ENCODE peak calls at places on chromosome 7, in six cellular contexts. G is hepatocyte, H is cardiac fibroblast, E is suprapubic skin, A is fibroblast of mammary gland, J is thyroid gland. F is an unnamed sample.

GRCh38 chr7:150340024-150340749 is 1.2 kb downstream of the RARRES2 start:
- DNase-seq in G (peak), H (peak), E (no peak), A (peak), J (peak), F (peak)

GRCh38 chr7:74412603-74413002 is 41.1 kb upstream of the GTF2IRD1 start:
- DNase-seq in G (no peak), H (peak), E (no peak), A (peak), J (no peak), F (peak)

GRCh38 chr7:49878627-49879026 is 105.2 kb downstream of the VWC2 start:
- DNase-seq in G (no peak), H (no peak), E (no peak), A (no peak), J (no peak), F (no peak)

GRCh38 chr7:84674236-84674913 is 479.8 kb upstream of the SEMA3A start:
- DNase-seq in G (no peak), H (peak), E (no peak), A (peak), J (no peak), F (no peak)

GRCh38 chr7:30226593-30227268 is 57.7 kb upstream of the ZNRF2 start:
- DNase-seq in G (peak), H (no peak), E (no peak), A (no peak), J (peak), F (no peak)

GRCh38 chr7:74464931-74465906 is 11.5 kb downstream of the GTF2IRD1 start:
- DNase-seq in G (no peak), H (no peak), E (no peak), A (no peak), J (peak), F (no peak)

GRCh38 chr7:149109969-149110368 is 16.2 kb downstream of the ZNF425 start:
- DNase-seq in G (no peak), H (no peak), E (no peak), A (no peak), J (no peak), F (no peak)

GRCh38 chr7:128165927-128166420 is 75.1 kb upstream of the LEP start:
- DNase-seq in G (no peak), H (no peak), E (no peak), A (no peak), J (no peak), F (no peak)

GRCh38 chr7:123747620-123748141 is 1.1 kb downstream of the WASL start:
- DNase-seq in G (peak), H (peak), E (peak), A (peak), J (peak), F (peak)

GRCh38 chr7:80500325-80500724 is 11.5 kb downstream of the GNAT3 start:
- DNase-seq in G (no peak), H (no peak), E (no peak), A (no peak), J (no peak), F (no peak)

GRCh38 chr7:105664816-105665525 is 83.7 kb upstream of the EFCAB10 start:
- DNase-seq in G (peak), H (no peak), E (no peak), A (no peak), J (no peak), F (peak)

GRCh38 chr7:26428571-26428970 is 136.9 kb downstream of the SNX10 start:
- DNase-seq in G (no peak), H (no peak), E (no peak), A (no peak), J (no peak), F (no peak)

GRCh38 chr7:134844200-134844599 is 64.8 kb downstream of the CALD1 start:
- DNase-seq in G (no peak), H (no peak), E (no peak), A (no peak), J (no peak), F (no peak)

GRCh38 chr7:90611115-90611514 is 15.0 kb downstream of the CDK14 start:
- DNase-seq in G (no peak), H (no peak), E (no peak), A (peak), J (no peak), F (no peak)

GRCh38 chr7:92446869-92447238 is 428 bp upstream of the GATAD1 start:
- DNase-seq in G (no peak), H (no peak), E (no peak), A (no peak), J (no peak), F (no peak)

GRCh38 chr7:36937754-36938551 is 213.7 kb upstream of the AOAH start:
- DNase-seq in G (no peak), H (no peak), E (no peak), A (no peak), J (no peak), F (no peak)

GRCh38 chr7:117807688-117808087 is 65.6 kb downstream of the CTTNBP2 start:
- DNase-seq in G (no peak), H (no peak), E (no peak), A (no peak), J (peak), F (no peak)

GRCh38 chr7:104971290-104972071 is 42.5 kb upstream of the KMT2E start:
- DNase-seq in G (peak), H (peak), E (no peak), A (peak), J (no peak), F (peak)

GRCh38 chr7:77327932-77328628 is 88.1 kb downstream of the GSAP start:
- DNase-seq in G (no peak), H (peak), E (no peak), A (no peak), J (peak), F (no peak)

GRCh38 chr7:16423761-16424160 is 2.4 kb upstream of the CRPPA start:
- DNase-seq in G (no peak), H (no peak), E (no peak), A (no peak), J (no peak), F (no peak)

GRCh38 chr7:2498708-2499107 is 20.9 kb upstream of the LFNG start:
- DNase-seq in G (no peak), H (no peak), E (no peak), A (no peak), J (no peak), F (no peak)

GRCh38 chr7:125857606-125858005 is 928.0 kb upstream of the POT1 start:
- DNase-seq in G (no peak), H (no peak), E (no peak), A (peak), J (no peak), F (no peak)

GRCh38 chr7:68265258-68265657 is 1268.6 kb downstream of the TYW1 start:
- DNase-seq in G (no peak), H (no peak), E (no peak), A (no peak), J (no peak), F (no peak)

GRCh38 chr7:88758355-88759215 is 915 bp upstream of the ZNF804B start:
- DNase-seq in G (peak), H (peak), E (no peak), A (peak), J (peak), F (peak)

GRCh38 chr7:52273685-52274610 is 761.5 kb upstream of the POM121L12 start:
- DNase-seq in G (no peak), H (no peak), E (no peak), A (no peak), J (peak), F (peak)

GRCh38 chr7:116138202-116138801 is 72.0 kb upstream of the TES start:
- DNase-seq in G (peak), H (peak), E (no peak), A (peak), J (no peak), F (peak)

GRCh38 chr7:44590910-44591309 is 8.9 kb upstream of the TMED4 start:
- DNase-seq in G (no peak), H (no peak), E (no peak), A (peak), J (no peak), F (no peak)

GRCh38 chr7:44583145-44583544 is 1.1 kb upstream of the TMED4 start:
- DNase-seq in G (no peak), H (no peak), E (no peak), A (no peak), J (no peak), F (no peak)

DNA sequence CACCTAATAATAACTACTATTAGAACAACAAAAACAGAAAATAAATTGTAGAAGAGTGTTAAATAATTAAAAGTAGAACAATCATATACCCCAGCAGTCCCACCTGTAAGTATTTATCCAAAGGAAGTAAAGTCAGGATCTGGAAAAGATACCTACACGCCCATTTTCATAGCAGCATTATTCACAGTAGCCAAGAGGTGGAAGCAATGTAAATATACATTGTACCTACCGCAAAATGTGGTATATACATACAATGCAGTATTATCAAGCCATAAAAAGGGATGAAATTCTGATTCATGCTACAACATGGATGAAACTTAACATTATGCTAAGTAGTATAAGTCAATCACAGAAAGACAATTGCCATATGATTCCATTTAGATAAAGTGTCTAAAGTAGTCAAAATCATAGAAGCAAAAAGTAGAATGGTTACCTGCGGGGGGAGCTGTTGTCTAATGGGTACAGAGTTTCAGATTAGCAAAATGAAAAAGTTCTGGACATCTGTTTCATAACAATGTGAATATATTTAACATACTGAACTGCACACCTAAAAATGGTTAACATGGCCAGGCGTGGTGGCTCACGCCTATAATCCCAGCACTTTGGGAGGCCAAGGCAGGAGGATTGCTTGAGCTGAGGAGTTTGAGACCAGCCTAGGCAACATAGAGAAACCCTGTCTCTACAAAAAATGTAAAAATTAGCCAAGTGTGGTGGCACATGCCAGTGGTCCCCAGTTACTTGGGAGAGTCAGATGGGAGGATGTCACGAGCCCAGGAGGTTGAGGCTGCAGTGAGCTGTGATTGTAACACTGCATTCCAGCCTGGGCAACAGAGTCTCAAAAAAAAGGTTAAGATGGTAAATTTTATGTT is 6.0 kb upstream of the TMED4 start:
- DNase-seq in G (peak), H (peak), E (no peak), A (peak), J (peak), F (peak)
- TF ChIP-seq CTCF in G (peak), H (peak), E (peak), A (peak), J (peak), F (peak)

DNA sequence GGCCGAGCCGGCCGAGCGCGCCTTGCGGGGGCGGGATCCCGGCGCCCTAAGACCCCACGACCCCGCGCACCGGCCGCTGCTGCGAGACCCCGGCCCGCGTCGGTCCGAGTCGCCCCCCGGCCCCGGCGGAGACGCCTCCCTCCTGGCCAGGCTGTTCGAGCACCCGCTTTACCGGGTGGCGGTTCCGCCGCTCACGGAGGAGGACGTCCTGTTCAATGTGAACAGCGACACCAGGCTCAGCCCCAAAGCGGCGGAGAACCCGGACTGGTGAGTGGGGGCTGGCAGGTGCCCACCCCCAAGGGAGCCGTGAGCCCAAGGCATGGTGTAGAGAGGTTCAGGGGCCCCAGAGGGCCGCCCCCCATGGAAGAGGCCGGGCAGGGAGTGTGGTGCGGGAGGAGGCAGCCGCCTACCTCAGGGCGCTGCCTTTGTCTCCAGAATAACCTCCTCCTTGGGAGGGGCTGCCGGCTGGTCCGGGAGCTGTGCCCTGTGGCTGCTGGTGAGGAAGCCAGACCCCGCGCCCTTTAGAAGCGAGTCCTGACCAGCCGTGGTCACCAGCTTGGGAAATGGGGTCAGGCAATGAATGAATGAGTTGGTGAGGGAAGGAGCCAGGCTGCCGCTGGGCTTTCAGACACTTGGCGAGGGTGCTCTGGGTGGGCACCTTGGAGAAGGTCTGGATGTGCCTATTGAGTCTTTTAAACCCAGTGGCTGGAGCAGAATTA is 1.3 kb downstream of the FAM20C start:
- DNase-seq in G (peak), H (no peak), E (no peak), A (no peak), J (no peak), F (no peak)
- TF ChIP-seq CTCF in G (no peak), H (no peak), E (no peak), A (no peak), J (no peak), F (no peak)

GRCh38 chr7:142300689-142301088 is 42.8 kb upstream of the PRSS58 start:
- DNase-seq in G (no peak), H (no peak), E (no peak), A (peak), J (no peak), F (no peak)

GRCh38 chr7:142301299-142301698 is 43.4 kb upstream of the PRSS58 start:
- DNase-seq in G (no peak), H (no peak), E (no peak), A (peak), J (no peak), F (no peak)

GRCh38 chr7:142298631-142299030 is 40.8 kb upstream of the PRSS58 start:
- DNase-seq in G (no peak), H (no peak), E (no peak), A (no peak), J (no peak), F (no peak)

GRCh38 chr7:142299226-142299625 is 41.4 kb upstream of the PRSS58 start:
- DNase-seq in G (no peak), H (no peak), E (no peak), A (no peak), J (no peak), F (no peak)

DNA sequence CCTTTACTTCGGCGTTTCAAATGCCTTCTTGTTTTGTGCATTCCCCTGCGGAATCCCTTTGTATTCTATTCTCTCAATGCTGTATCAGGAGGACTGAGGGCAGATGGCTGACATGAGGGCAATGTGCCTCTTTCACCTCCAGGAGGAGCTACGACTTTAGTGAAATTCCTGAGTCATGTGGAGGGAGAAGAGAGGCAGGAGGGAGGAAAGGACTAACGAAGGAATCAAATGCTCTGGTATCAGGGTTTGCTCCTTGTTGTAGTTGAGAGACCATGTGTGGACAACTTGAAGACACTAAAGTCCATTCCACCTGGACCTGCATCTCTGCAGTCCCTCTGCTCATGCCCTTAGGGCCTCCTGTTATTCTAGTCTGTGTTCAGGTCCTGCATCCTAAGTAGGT is 40.2 kb upstream of the PRSS58 start:
- DNase-seq in G (peak), H (no peak), E (no peak), A (peak), J (no peak), F (no peak)
- TF ChIP-seq CTCF in G (no peak), H (peak), E (no peak), A (peak), J (no peak), F (no peak)

DNA sequence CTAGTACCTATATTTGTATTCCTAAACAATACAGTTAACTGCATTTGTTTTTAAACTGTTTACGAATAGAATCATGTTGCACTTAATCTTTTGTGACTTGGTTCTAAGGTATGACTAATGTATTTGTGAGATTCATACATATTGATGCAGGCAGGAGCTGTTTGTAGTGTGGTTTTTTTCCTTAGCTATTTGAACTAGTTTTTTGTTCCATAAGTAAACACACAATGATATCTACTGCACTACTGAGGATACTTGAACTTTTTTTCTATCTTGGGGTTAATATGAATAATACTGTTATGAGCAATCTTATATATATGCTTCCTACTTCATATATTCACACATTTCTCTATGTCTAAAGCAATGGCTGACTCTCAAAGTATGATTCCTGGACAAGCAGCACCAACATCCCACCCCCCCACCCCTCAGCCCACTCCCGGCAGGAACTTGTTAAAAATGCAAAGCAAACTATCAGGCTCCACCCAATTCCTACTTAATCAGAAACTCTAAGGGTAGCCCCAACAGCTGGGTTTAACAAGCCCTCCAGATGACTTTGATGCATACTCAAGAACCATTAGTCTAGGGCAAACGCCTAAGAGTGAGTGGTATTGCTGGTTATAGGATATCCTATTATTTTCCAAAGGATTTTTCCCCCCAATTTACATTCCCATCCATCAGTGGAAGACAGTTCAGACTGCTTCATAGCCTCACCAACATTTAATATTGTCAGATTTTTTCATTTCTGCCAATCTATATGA is 25.8 kb downstream of the BRAF start:
- DNase-seq in G (no peak), H (no peak), E (no peak), A (peak), J (no peak), F (peak)
- TF ChIP-seq CTCF in G (no peak), H (no peak), E (no peak), A (no peak), J (no peak), F (no peak)

F was measured in fibroblast of pulmonary artery.